ENCODE peak calls at places on chromosomes 13 and 19, in four cellular contexts. D, J, V and X are unnamed samples.

GRCh38 chr13:106530209-106530906 is 5.1 kb downstream of the EFNB2 start:
- DNase-seq in V (no peak), J (no peak), D (no peak), X (no peak)

GRCh38 chr13:80562423-80562822 is 221.5 kb upstream of the SPRY2 start:
- DNase-seq in J (no peak), V (no peak), D (no peak), X (no peak)

GRCh38 chr19:33496496-33496895 is 25.1 kb downstream of the PEPD start:
- DNase-seq in V (no peak), J (no peak), D (no peak), X (no peak)

GRCh38 chr13:29756506-29756905 is 93.9 kb downstream of the UBL3 start:
- DNase-seq in D (no peak), J (no peak), V (no peak), X (no peak)

GRCh38 chr13:93147293-93147645 is 79.3 kb upstream of the GPC6 start:
- DNase-seq in V (no peak), D (no peak), J (no peak), X (no peak)

GRCh38 chr13:91580749-91581148 is 182.3 kb downstream of the GPC5 start:
- DNase-seq in J (no peak), D (no peak), V (no peak), X (no peak)

GRCh38 chr13:92538164-92538563 is 688.4 kb upstream of the GPC6 start:
- DNase-seq in D (no peak), V (no peak), J (no peak), X (no peak)

GRCh38 chr19:35595928-35596327 is 10.0 kb downstream of the PMIS2 start:
- DNase-seq in J (no peak), D (no peak), V (no peak), X (no peak)

GRCh38 chr19:47661161-47661560 is 52.1 kb upstream of the EHD2 start:
- DNase-seq in J (no peak), D (no peak), V (no peak), X (no peak)

GRCh38 chr13:42891591-42891990 is 100.5 kb downstream of the EPSTI1 start:
- DNase-seq in J (no peak), D (no peak), V (no peak), X (no peak)

GRCh38 chr13:33045829-33046592 is 29.8 kb downstream of the KL start:
- DNase-seq in J (no peak), V (no peak), D (no peak), X (no peak)